ENCODE peak calls at places on chromosome 15, in ten cellular contexts. One of them, this sample, is unnamed.

GRCh38 chr15:91032919-91033803 is 10.8 kb upstream of the VPS33B start:
- DNase-seq in CD8-positive, alpha-beta T cell: peak
- DNase-seq in dorsolateral prefrontal cortex: no peak
- DNase-seq in brain microvascular endothelial cell: no peak
- DNase-seq in sigmoid colon: no peak
- DNase-seq in right cardiac atrium: peak
- DNase-seq in PC-9: peak
- DNase-seq in body of pancreas: peak
- DNase-seq in mesendoderm: peak
- DNase-seq in Karpas-422: peak
- DNase-seq in this sample: no peak

GRCh38 chr15:74336061-74337005 is 31.1 kb downstream of the CYP11A1 start:
- DNase-seq in sigmoid colon: peak
- DNase-seq in CD8-positive, alpha-beta T cell: no peak
- DNase-seq in PC-9: no peak
- DNase-seq in body of pancreas: no peak
- DNase-seq in Karpas-422: no peak
- DNase-seq in dorsolateral prefrontal cortex: no peak
- DNase-seq in mesendoderm: no peak
- DNase-seq in right cardiac atrium: no peak
- DNase-seq in brain microvascular endothelial cell: no peak
- DNase-seq in this sample: no peak

GRCh38 chr15:82646250-82647044 is 716 bp downstream of the CPEB1 start:
- DNase-seq in brain microvascular endothelial cell: no peak
- DNase-seq in dorsolateral prefrontal cortex: peak
- DNase-seq in right cardiac atrium: peak
- DNase-seq in sigmoid colon: no peak
- DNase-seq in Karpas-422: no peak
- DNase-seq in PC-9: no peak
- DNase-seq in body of pancreas: peak
- DNase-seq in CD8-positive, alpha-beta T cell: no peak
- DNase-seq in mesendoderm: peak
- DNase-seq in this sample: no peak

GRCh38 chr15:58454950-58455401 is 23.2 kb downstream of the LIPC start:
- DNase-seq in brain microvascular endothelial cell: no peak
- DNase-seq in sigmoid colon: no peak
- DNase-seq in right cardiac atrium: no peak
- DNase-seq in CD8-positive, alpha-beta T cell: no peak
- DNase-seq in Karpas-422: no peak
- DNase-seq in body of pancreas: no peak
- DNase-seq in PC-9: no peak
- DNase-seq in dorsolateral prefrontal cortex: no peak
- DNase-seq in mesendoderm: no peak
- DNase-seq in this sample: no peak

GRCh38 chr15:70260096-70260495 is 162.4 kb upstream of the TLE3 start:
- DNase-seq in brain microvascular endothelial cell: no peak
- DNase-seq in Karpas-422: no peak
- DNase-seq in PC-9: no peak
- DNase-seq in right cardiac atrium: no peak
- DNase-seq in body of pancreas: no peak
- DNase-seq in sigmoid colon: no peak
- DNase-seq in dorsolateral prefrontal cortex: no peak
- DNase-seq in mesendoderm: no peak
- DNase-seq in CD8-positive, alpha-beta T cell: no peak
- DNase-seq in this sample: no peak

GRCh38 chr15:70420421-70421196 is 322.9 kb upstream of the TLE3 start:
- DNase-seq in PC-9: no peak
- DNase-seq in body of pancreas: no peak
- DNase-seq in dorsolateral prefrontal cortex: no peak
- DNase-seq in Karpas-422: no peak
- DNase-seq in brain microvascular endothelial cell: no peak
- DNase-seq in right cardiac atrium: no peak
- DNase-seq in mesendoderm: peak
- DNase-seq in CD8-positive, alpha-beta T cell: no peak
- DNase-seq in sigmoid colon: no peak
- DNase-seq in this sample: no peak

GRCh38 chr15:42194502-42194901 is 13.6 kb downstream of the VPS39 start:
- DNase-seq in CD8-positive, alpha-beta T cell: no peak
- DNase-seq in sigmoid colon: no peak
- DNase-seq in PC-9: peak
- DNase-seq in right cardiac atrium: no peak
- DNase-seq in brain microvascular endothelial cell: peak
- DNase-seq in mesendoderm: peak
- DNase-seq in dorsolateral prefrontal cortex: no peak
- DNase-seq in Karpas-422: no peak
- DNase-seq in body of pancreas: no peak
- DNase-seq in this sample: no peak

GRCh38 chr15:41746802-41747201 is 27.5 kb upstream of the MAPKBP1 start:
- DNase-seq in brain microvascular endothelial cell: no peak
- DNase-seq in mesendoderm: no peak
- DNase-seq in CD8-positive, alpha-beta T cell: no peak
- DNase-seq in sigmoid colon: no peak
- DNase-seq in dorsolateral prefrontal cortex: no peak
- DNase-seq in right cardiac atrium: no peak
- DNase-seq in body of pancreas: no peak
- DNase-seq in Karpas-422: no peak
- DNase-seq in PC-9: peak
- DNase-seq in this sample: no peak

DNA sequence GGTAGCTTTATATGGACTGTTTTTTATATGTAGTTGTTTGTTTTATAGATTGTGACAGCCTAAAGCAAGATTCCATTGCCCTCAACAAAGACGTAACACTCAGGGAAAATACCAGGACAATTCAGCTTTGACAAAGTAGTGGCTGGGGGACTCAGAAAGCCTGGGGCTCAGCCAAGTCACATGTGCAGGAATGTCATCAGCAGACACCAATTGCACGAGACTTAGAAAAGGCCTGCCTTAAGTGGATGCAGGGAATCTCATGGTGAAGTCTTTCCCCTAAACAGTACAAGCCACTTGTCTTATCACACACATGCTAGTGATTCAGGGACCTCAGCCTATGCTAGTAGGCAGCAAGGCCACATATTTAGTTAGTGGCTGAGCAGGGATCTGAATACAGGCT is 381.8 kb upstream of the THBS1 start:
- DNase-seq in body of pancreas: no peak
- DNase-seq in mesendoderm: peak
- DNase-seq in brain microvascular endothelial cell: peak
- DNase-seq in Karpas-422: no peak
- DNase-seq in PC-9: no peak
- DNase-seq in CD8-positive, alpha-beta T cell: no peak
- DNase-seq in dorsolateral prefrontal cortex: no peak
- DNase-seq in sigmoid colon: peak
- DNase-seq in right cardiac atrium: no peak
- DNase-seq in this sample: peak
- H3K27ac ChIP-seq in body of pancreas: no peak
- H3K27ac ChIP-seq in mesendoderm: no peak
- H3K27ac ChIP-seq in brain microvascular endothelial cell: no peak
- H3K27ac ChIP-seq in Karpas-422: no peak
- H3K27ac ChIP-seq in PC-9: no peak
- H3K27ac ChIP-seq in CD8-positive, alpha-beta T cell: no peak
- H3K27ac ChIP-seq in dorsolateral prefrontal cortex: no peak
- H3K27ac ChIP-seq in sigmoid colon: peak
- H3K27ac ChIP-seq in right cardiac atrium: no peak
- H3K27ac ChIP-seq in this sample: no peak

GRCh38 chr15:88511161-88511560 is 35.3 kb downstream of the DET1 start:
- DNase-seq in sigmoid colon: no peak
- DNase-seq in dorsolateral prefrontal cortex: no peak
- DNase-seq in brain microvascular endothelial cell: no peak
- DNase-seq in CD8-positive, alpha-beta T cell: no peak
- DNase-seq in Karpas-422: no peak
- DNase-seq in mesendoderm: no peak
- DNase-seq in body of pancreas: no peak
- DNase-seq in right cardiac atrium: no peak
- DNase-seq in PC-9: no peak
- DNase-seq in this sample: no peak

GRCh38 chr15:88512606-88513005 is 33.9 kb downstream of the DET1 start:
- DNase-seq in mesendoderm: no peak
- DNase-seq in right cardiac atrium: no peak
- DNase-seq in CD8-positive, alpha-beta T cell: no peak
- DNase-seq in Karpas-422: no peak
- DNase-seq in PC-9: no peak
- DNase-seq in brain microvascular endothelial cell: no peak
- DNase-seq in dorsolateral prefrontal cortex: no peak
- DNase-seq in sigmoid colon: no peak
- DNase-seq in body of pancreas: no peak
- DNase-seq in this sample: no peak

GRCh38 chr15:88509321-88509720 is 37.2 kb downstream of the DET1 start:
- DNase-seq in right cardiac atrium: no peak
- DNase-seq in brain microvascular endothelial cell: no peak
- DNase-seq in PC-9: no peak
- DNase-seq in sigmoid colon: no peak
- DNase-seq in mesendoderm: no peak
- DNase-seq in dorsolateral prefrontal cortex: no peak
- DNase-seq in body of pancreas: no peak
- DNase-seq in CD8-positive, alpha-beta T cell: no peak
- DNase-seq in Karpas-422: no peak
- DNase-seq in this sample: no peak

GRCh38 chr15:88509964-88510363 is 36.5 kb downstream of the DET1 start:
- DNase-seq in PC-9: no peak
- DNase-seq in body of pancreas: no peak
- DNase-seq in Karpas-422: no peak
- DNase-seq in sigmoid colon: no peak
- DNase-seq in mesendoderm: no peak
- DNase-seq in brain microvascular endothelial cell: no peak
- DNase-seq in right cardiac atrium: no peak
- DNase-seq in dorsolateral prefrontal cortex: no peak
- DNase-seq in CD8-positive, alpha-beta T cell: no peak
- DNase-seq in this sample: no peak

DNA sequence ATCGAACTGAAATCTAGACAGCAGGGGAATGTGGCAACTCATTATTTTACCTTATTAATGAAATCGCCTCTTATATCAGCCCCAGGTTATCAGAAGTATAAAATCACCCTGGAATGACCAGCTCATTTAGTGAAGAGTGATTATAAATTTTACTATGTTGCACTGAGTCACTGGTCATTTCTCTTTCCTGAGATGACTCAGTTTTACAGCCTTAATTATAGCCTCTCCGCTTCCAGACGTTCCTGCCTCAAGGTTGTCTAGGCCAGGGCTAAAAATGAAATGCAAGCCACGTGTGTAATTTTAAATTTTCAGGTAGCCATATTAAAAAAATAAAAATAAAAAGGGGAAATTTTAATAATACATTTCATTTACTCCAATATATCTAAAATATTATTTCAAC is 33.3 kb downstream of the DET1 start:
- DNase-seq in PC-9: no peak
- DNase-seq in brain microvascular endothelial cell: no peak
- DNase-seq in Karpas-422: no peak
- DNase-seq in sigmoid colon: no peak
- DNase-seq in dorsolateral prefrontal cortex: no peak
- DNase-seq in mesendoderm: no peak
- DNase-seq in body of pancreas: no peak
- DNase-seq in CD8-positive, alpha-beta T cell: no peak
- DNase-seq in right cardiac atrium: no peak
- DNase-seq in this sample: no peak
- H3K27ac ChIP-seq in PC-9: no peak
- H3K27ac ChIP-seq in brain microvascular endothelial cell: no peak
- H3K27ac ChIP-seq in Karpas-422: no peak
- H3K27ac ChIP-seq in sigmoid colon: no peak
- H3K27ac ChIP-seq in dorsolateral prefrontal cortex: no peak
- H3K27ac ChIP-seq in mesendoderm: no peak
- H3K27ac ChIP-seq in body of pancreas: no peak
- H3K27ac ChIP-seq in CD8-positive, alpha-beta T cell: no peak
- H3K27ac ChIP-seq in right cardiac atrium: no peak
- H3K27ac ChIP-seq in this sample: no peak

DNA sequence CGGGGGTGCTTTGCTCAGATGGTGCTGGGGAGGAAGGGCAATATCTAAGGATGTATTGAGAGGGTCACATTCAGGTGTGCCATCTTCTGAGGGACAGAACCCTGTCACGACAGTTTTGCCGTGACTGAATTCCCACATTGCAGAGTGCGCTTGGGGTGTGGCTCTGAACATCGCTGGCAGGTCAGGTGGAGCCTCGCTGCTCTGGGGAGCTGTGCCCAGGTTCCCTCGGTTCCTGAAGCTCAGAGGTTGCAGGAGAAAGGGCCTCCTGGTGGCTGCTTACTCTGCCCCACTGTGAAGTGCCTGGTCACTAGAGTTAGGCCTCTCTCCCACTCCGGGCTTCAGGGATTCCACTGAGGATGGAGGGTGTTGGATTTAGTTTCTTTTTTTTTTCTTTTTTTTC is 51.5 kb downstream of the APBA2 start:
- DNase-seq in brain microvascular endothelial cell: no peak
- DNase-seq in dorsolateral prefrontal cortex: peak
- DNase-seq in PC-9: no peak
- DNase-seq in Karpas-422: no peak
- DNase-seq in right cardiac atrium: no peak
- DNase-seq in body of pancreas: no peak
- DNase-seq in mesendoderm: no peak
- DNase-seq in sigmoid colon: no peak
- DNase-seq in CD8-positive, alpha-beta T cell: no peak
- DNase-seq in this sample: no peak
- H3K27ac ChIP-seq in brain microvascular endothelial cell: no peak
- H3K27ac ChIP-seq in dorsolateral prefrontal cortex: no peak
- H3K27ac ChIP-seq in PC-9: no peak
- H3K27ac ChIP-seq in Karpas-422: no peak
- H3K27ac ChIP-seq in right cardiac atrium: no peak
- H3K27ac ChIP-seq in body of pancreas: no peak
- H3K27ac ChIP-seq in mesendoderm: no peak
- H3K27ac ChIP-seq in sigmoid colon: no peak
- H3K27ac ChIP-seq in CD8-positive, alpha-beta T cell: peak
- H3K27ac ChIP-seq in this sample: no peak

GRCh38 chr15:51621917-51622268 is 678 bp downstream of the DMXL2 start:
- DNase-seq in CD8-positive, alpha-beta T cell: no peak
- DNase-seq in mesendoderm: peak
- DNase-seq in body of pancreas: peak
- DNase-seq in right cardiac atrium: peak
- DNase-seq in PC-9: no peak
- DNase-seq in sigmoid colon: peak
- DNase-seq in Karpas-422: peak
- DNase-seq in brain microvascular endothelial cell: peak
- DNase-seq in dorsolateral prefrontal cortex: peak
- DNase-seq in this sample: peak
- H3K27ac ChIP-seq in CD8-positive, alpha-beta T cell: no peak
- H3K27ac ChIP-seq in mesendoderm: no peak
- H3K27ac ChIP-seq in body of pancreas: peak
- H3K27ac ChIP-seq in right cardiac atrium: peak
- H3K27ac ChIP-seq in PC-9: peak
- H3K27ac ChIP-seq in sigmoid colon: peak
- H3K27ac ChIP-seq in Karpas-422: no peak
- H3K27ac ChIP-seq in brain microvascular endothelial cell: peak
- H3K27ac ChIP-seq in dorsolateral prefrontal cortex: peak
- H3K27ac ChIP-seq in this sample: peak

GRCh38 chr15:94230886-94231727 is at the start of gene MCTP2:
- DNase-seq in brain microvascular endothelial cell: peak
- DNase-seq in body of pancreas: peak
- DNase-seq in dorsolateral prefrontal cortex: no peak
- DNase-seq in PC-9: peak
- DNase-seq in Karpas-422: peak
- DNase-seq in sigmoid colon: peak
- DNase-seq in CD8-positive, alpha-beta T cell: peak
- DNase-seq in mesendoderm: peak
- DNase-seq in right cardiac atrium: peak
- DNase-seq in this sample: no peak
- H3K27ac ChIP-seq in brain microvascular endothelial cell: peak
- H3K27ac ChIP-seq in body of pancreas: peak
- H3K27ac ChIP-seq in dorsolateral prefrontal cortex: no peak
- H3K27ac ChIP-seq in PC-9: peak
- H3K27ac ChIP-seq in Karpas-422: peak
- H3K27ac ChIP-seq in sigmoid colon: peak
- H3K27ac ChIP-seq in CD8-positive, alpha-beta T cell: peak
- H3K27ac ChIP-seq in mesendoderm: no peak
- H3K27ac ChIP-seq in right cardiac atrium: no peak
- H3K27ac ChIP-seq in this sample: no peak

This sample was measured in caudate nucleus.